ENCODE peak calls at places on chromosomes 4 and X, in ten cellular contexts. One of them, this sample, is unnamed.

GRCh38 chrX:100478714-100479113 is 68.6 kb upstream of the PCDH19 start:
- DNase-seq in lower leg skin: no peak
- DNase-seq in breast epithelium: no peak
- DNase-seq in gastrocnemius medialis: no peak
- DNase-seq in prostate gland: no peak
- DNase-seq in HCT116: no peak
- DNase-seq in Peyer's patch: no peak
- DNase-seq in transverse colon: no peak
- DNase-seq in ovary: no peak
- DNase-seq in esophagus squamous epithelium: no peak
- DNase-seq in this sample: no peak

GRCh38 chr4:80459918-80460473 is 124.5 kb downstream of the CFAP299 start:
- DNase-seq in lower leg skin: no peak
- DNase-seq in ovary: no peak
- DNase-seq in HCT116: no peak
- DNase-seq in esophagus squamous epithelium: no peak
- DNase-seq in Peyer's patch: no peak
- DNase-seq in prostate gland: no peak
- DNase-seq in breast epithelium: no peak
- DNase-seq in gastrocnemius medialis: no peak
- DNase-seq in transverse colon: no peak
- DNase-seq in this sample: no peak

GRCh38 chr4:41009411-41009810 is 204.9 kb downstream of the APBB2 start:
- DNase-seq in prostate gland: no peak
- DNase-seq in gastrocnemius medialis: no peak
- DNase-seq in breast epithelium: no peak
- DNase-seq in Peyer's patch: no peak
- DNase-seq in transverse colon: no peak
- DNase-seq in HCT116: no peak
- DNase-seq in esophagus squamous epithelium: no peak
- DNase-seq in lower leg skin: no peak
- DNase-seq in ovary: no peak
- DNase-seq in this sample: no peak

GRCh38 chrX:123860983-123861382 is 1.1 kb downstream of the XIAP start:
- DNase-seq in HCT116: no peak
- DNase-seq in prostate gland: peak; percentile 4
- DNase-seq in ovary: no peak
- DNase-seq in transverse colon: no peak
- DNase-seq in Peyer's patch: no peak
- DNase-seq in lower leg skin: no peak
- DNase-seq in esophagus squamous epithelium: no peak
- DNase-seq in gastrocnemius medialis: no peak
- DNase-seq in breast epithelium: no peak
- DNase-seq in this sample: peak; percentile 81

GRCh38 chrX:18146954-18147353 is 73.7 kb downstream of the BEND2 start:
- DNase-seq in ovary: no peak
- DNase-seq in Peyer's patch: no peak
- DNase-seq in lower leg skin: no peak
- DNase-seq in esophagus squamous epithelium: no peak
- DNase-seq in breast epithelium: no peak
- DNase-seq in HCT116: no peak
- DNase-seq in gastrocnemius medialis: no peak
- DNase-seq in transverse colon: no peak
- DNase-seq in prostate gland: no peak
- DNase-seq in this sample: peak; percentile 32

GRCh38 chr4:15007201-15007600 is 4.9 kb downstream of the CPEB2 start:
- DNase-seq in Peyer's patch: no peak
- DNase-seq in esophagus squamous epithelium: no peak
- DNase-seq in gastrocnemius medialis: no peak
- DNase-seq in transverse colon: no peak
- DNase-seq in HCT116: no peak
- DNase-seq in ovary: no peak
- DNase-seq in lower leg skin: no peak
- DNase-seq in prostate gland: no peak
- DNase-seq in breast epithelium: no peak
- DNase-seq in this sample: no peak

GRCh38 chr4:164212714-164213113 is 541.2 kb upstream of the SMIM31 start:
- DNase-seq in gastrocnemius medialis: no peak
- DNase-seq in HCT116: no peak
- DNase-seq in esophagus squamous epithelium: no peak
- DNase-seq in lower leg skin: no peak
- DNase-seq in Peyer's patch: no peak
- DNase-seq in ovary: no peak
- DNase-seq in prostate gland: no peak
- DNase-seq in transverse colon: no peak
- DNase-seq in breast epithelium: no peak
- DNase-seq in this sample: no peak

GRCh38 chrX:133440797-133441163 is 25.5 kb upstream of the GPC4 start:
- DNase-seq in esophagus squamous epithelium: no peak
- DNase-seq in Peyer's patch: no peak
- DNase-seq in breast epithelium: no peak
- DNase-seq in HCT116: no peak
- DNase-seq in lower leg skin: no peak
- DNase-seq in transverse colon: no peak
- DNase-seq in prostate gland: no peak
- DNase-seq in ovary: no peak
- DNase-seq in gastrocnemius medialis: no peak
- DNase-seq in this sample: no peak

GRCh38 chr4:152970102-152970820 is 34.1 kb downstream of the FHDC1 start:
- DNase-seq in transverse colon: no peak
- DNase-seq in HCT116: no peak
- DNase-seq in Peyer's patch: no peak
- DNase-seq in ovary: no peak
- DNase-seq in breast epithelium: no peak
- DNase-seq in gastrocnemius medialis: no peak
- DNase-seq in lower leg skin: no peak
- DNase-seq in prostate gland: no peak
- DNase-seq in esophagus squamous epithelium: no peak
- DNase-seq in this sample: no peak

GRCh38 chr4:129429566-129430339 is 333.8 kb downstream of the C4orf33 start:
- DNase-seq in transverse colon: no peak
- DNase-seq in lower leg skin: no peak
- DNase-seq in esophagus squamous epithelium: no peak
- DNase-seq in breast epithelium: no peak
- DNase-seq in Peyer's patch: no peak
- DNase-seq in ovary: no peak
- DNase-seq in HCT116: no peak
- DNase-seq in prostate gland: no peak
- DNase-seq in gastrocnemius medialis: no peak
- DNase-seq in this sample: no peak

GRCh38 chr4:76495166-76495565 is 60.1 kb downstream of the SHROOM3 start:
- DNase-seq in lower leg skin: no peak
- DNase-seq in transverse colon: no peak
- DNase-seq in esophagus squamous epithelium: no peak
- DNase-seq in breast epithelium: no peak
- DNase-seq in HCT116: no peak
- DNase-seq in gastrocnemius medialis: no peak
- DNase-seq in prostate gland: no peak
- DNase-seq in Peyer's patch: no peak
- DNase-seq in ovary: no peak
- DNase-seq in this sample: no peak
- TF ChIP-seq POLR2A in lower leg skin: no peak
- TF ChIP-seq POLR2A in transverse colon: no peak
- TF ChIP-seq POLR2A in esophagus squamous epithelium: no peak
- TF ChIP-seq POLR2A in breast epithelium: no peak
- TF ChIP-seq POLR2A in HCT116: no peak
- TF ChIP-seq POLR2A in gastrocnemius medialis: no peak
- TF ChIP-seq POLR2A in prostate gland: no peak
- TF ChIP-seq POLR2A in Peyer's patch: no peak
- TF ChIP-seq POLR2A in ovary: no peak
- TF ChIP-seq POLR2A in this sample: no peak

GRCh38 chrX:130339408-130340222 is at the start of gene SLC25A14:
- DNase-seq in esophagus squamous epithelium: no peak
- DNase-seq in transverse colon: peak; percentile 75
- DNase-seq in prostate gland: peak; percentile 61
- DNase-seq in breast epithelium: peak; percentile 63
- DNase-seq in Peyer's patch: peak; percentile 74
- DNase-seq in lower leg skin: peak; percentile 32
- DNase-seq in HCT116: peak; percentile 51
- DNase-seq in gastrocnemius medialis: peak; percentile 19
- DNase-seq in ovary: peak; percentile 77
- DNase-seq in this sample: peak; percentile 80
- TF ChIP-seq POLR2A in esophagus squamous epithelium: no peak
- TF ChIP-seq POLR2A in transverse colon: peak; percentile 40
- TF ChIP-seq POLR2A in prostate gland: peak; percentile 27
- TF ChIP-seq POLR2A in breast epithelium: no peak
- TF ChIP-seq POLR2A in Peyer's patch: no peak
- TF ChIP-seq POLR2A in lower leg skin: no peak
- TF ChIP-seq POLR2A in HCT116: no peak
- TF ChIP-seq POLR2A in gastrocnemius medialis: no peak
- TF ChIP-seq POLR2A in ovary: no peak
- TF ChIP-seq POLR2A in this sample: peak; percentile 72

GRCh38 chrX:132208422-132208821 is 10.8 kb downstream of the RAP2C start:
- DNase-seq in transverse colon: no peak
- DNase-seq in gastrocnemius medialis: no peak
- DNase-seq in ovary: no peak
- DNase-seq in lower leg skin: no peak
- DNase-seq in Peyer's patch: no peak
- DNase-seq in esophagus squamous epithelium: no peak
- DNase-seq in breast epithelium: no peak
- DNase-seq in prostate gland: no peak
- DNase-seq in HCT116: no peak
- DNase-seq in this sample: no peak
- TF ChIP-seq POLR2A in transverse colon: no peak
- TF ChIP-seq POLR2A in gastrocnemius medialis: no peak
- TF ChIP-seq POLR2A in ovary: no peak
- TF ChIP-seq POLR2A in lower leg skin: no peak
- TF ChIP-seq POLR2A in Peyer's patch: no peak
- TF ChIP-seq POLR2A in esophagus squamous epithelium: no peak
- TF ChIP-seq POLR2A in breast epithelium: no peak
- TF ChIP-seq POLR2A in prostate gland: no peak
- TF ChIP-seq POLR2A in HCT116: no peak
- TF ChIP-seq POLR2A in this sample: no peak

DNA sequence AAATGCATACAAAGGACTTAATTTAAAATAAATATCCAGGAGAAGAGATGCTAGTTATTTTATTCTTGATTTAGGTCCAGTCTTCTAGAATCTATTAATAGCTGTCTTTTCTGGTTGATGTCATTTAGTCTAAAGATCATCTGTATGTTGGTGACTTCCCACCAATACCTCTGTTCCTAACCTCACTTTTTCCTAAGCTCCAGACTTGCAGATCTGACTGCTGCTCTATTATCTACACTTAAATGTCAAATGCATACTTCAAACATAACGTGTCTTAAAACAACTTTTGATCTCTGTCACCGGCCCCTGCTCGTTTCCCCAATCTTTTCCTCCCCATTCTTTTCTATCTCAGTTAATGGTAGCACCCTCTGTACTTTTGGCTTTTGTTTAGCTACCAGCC is 133.3 kb downstream of the STIM2 start:
- DNase-seq in prostate gland: no peak
- DNase-seq in gastrocnemius medialis: no peak
- DNase-seq in breast epithelium: no peak
- DNase-seq in ovary: no peak
- DNase-seq in Peyer's patch: no peak
- DNase-seq in esophagus squamous epithelium: no peak
- DNase-seq in transverse colon: no peak
- DNase-seq in lower leg skin: no peak
- DNase-seq in HCT116: no peak
- DNase-seq in this sample: no peak
- TF ChIP-seq POLR2A in prostate gland: no peak
- TF ChIP-seq POLR2A in gastrocnemius medialis: no peak
- TF ChIP-seq POLR2A in breast epithelium: no peak
- TF ChIP-seq POLR2A in ovary: no peak
- TF ChIP-seq POLR2A in Peyer's patch: no peak
- TF ChIP-seq POLR2A in esophagus squamous epithelium: no peak
- TF ChIP-seq POLR2A in transverse colon: no peak
- TF ChIP-seq POLR2A in lower leg skin: no peak
- TF ChIP-seq POLR2A in HCT116: no peak
- TF ChIP-seq POLR2A in this sample: no peak